ENCODE peak calls at places on chromosome 2, in five cellular contexts. One of them, this sample, is unnamed.

GRCh38 chr2:171957061-171957460 is 34.8 kb downstream of the HAT1 start:
- DNase-seq in RWPE2: no peak
- DNase-seq in GM10248: no peak
- DNase-seq in tibial nerve: no peak
- DNase-seq in CD8-positive, alpha-beta T cell: no peak
- DNase-seq in this sample: no peak

GRCh38 chr2:121532894-121533293 is 2.2 kb downstream of the RNU4ATAC start:
- DNase-seq in CD8-positive, alpha-beta T cell: no peak
- DNase-seq in RWPE2: no peak
- DNase-seq in GM10248: no peak
- DNase-seq in tibial nerve: no peak
- DNase-seq in this sample: no peak

GRCh38 chr2:218400930-218401833 is 1.5 kb downstream of the CTDSP1 start:
- DNase-seq in RWPE2: no peak
- DNase-seq in CD8-positive, alpha-beta T cell: peak
- DNase-seq in tibial nerve: no peak
- DNase-seq in GM10248: no peak
- DNase-seq in this sample: no peak

GRCh38 chr2:30565860-30566358 is 118.9 kb downstream of the LCLAT1 start:
- DNase-seq in CD8-positive, alpha-beta T cell: no peak
- DNase-seq in RWPE2: no peak
- DNase-seq in GM10248: no peak
- DNase-seq in tibial nerve: no peak
- DNase-seq in this sample: no peak

GRCh38 chr2:117537030-117537429 is 277.5 kb upstream of the DDX18 start:
- DNase-seq in tibial nerve: no peak
- DNase-seq in RWPE2: no peak
- DNase-seq in CD8-positive, alpha-beta T cell: no peak
- DNase-seq in GM10248: no peak
- DNase-seq in this sample: no peak

GRCh38 chr2:158967731-158968395 is 577 bp upstream of the TANC1 start:
- DNase-seq in RWPE2: no peak
- DNase-seq in tibial nerve: peak
- DNase-seq in GM10248: no peak
- DNase-seq in CD8-positive, alpha-beta T cell: no peak
- DNase-seq in this sample: no peak

GRCh38 chr2:161415467-161416293 is 417 bp upstream of the TBR1 start:
- DNase-seq in tibial nerve: no peak
- DNase-seq in RWPE2: no peak
- DNase-seq in GM10248: peak
- DNase-seq in CD8-positive, alpha-beta T cell: no peak
- DNase-seq in this sample: peak

GRCh38 chr2:141259683-141260082 is 871.1 kb downstream of the LRP1B start:
- DNase-seq in GM10248: no peak
- DNase-seq in RWPE2: no peak
- DNase-seq in CD8-positive, alpha-beta T cell: no peak
- DNase-seq in tibial nerve: no peak
- DNase-seq in this sample: no peak

GRCh38 chr2:218187650-218188025 is 20.9 kb upstream of the CXCR1 start:
- DNase-seq in RWPE2: no peak
- DNase-seq in CD8-positive, alpha-beta T cell: no peak
- DNase-seq in GM10248: no peak
- DNase-seq in tibial nerve: no peak
- DNase-seq in this sample: no peak

GRCh38 chr2:30777662-30778505 is 29.4 kb downstream of the CAPN13 start:
- DNase-seq in tibial nerve: no peak
- DNase-seq in GM10248: no peak
- DNase-seq in CD8-positive, alpha-beta T cell: no peak
- DNase-seq in RWPE2: no peak
- DNase-seq in this sample: no peak

GRCh38 chr2:68732533-68732932 is 2.1 kb upstream of the ARHGAP25 start:
- DNase-seq in CD8-positive, alpha-beta T cell: peak
- DNase-seq in GM10248: no peak
- DNase-seq in tibial nerve: no peak
- DNase-seq in RWPE2: no peak
- DNase-seq in this sample: no peak

GRCh38 chr2:51918113-51918512 is 886.2 kb upstream of the NRXN1 start:
- DNase-seq in CD8-positive, alpha-beta T cell: no peak
- DNase-seq in tibial nerve: no peak
- DNase-seq in RWPE2: no peak
- DNase-seq in GM10248: no peak
- DNase-seq in this sample: no peak

GRCh38 chr2:5673148-5673860 is 18.9 kb upstream of the SOX11 start:
- DNase-seq in CD8-positive, alpha-beta T cell: no peak
- DNase-seq in RWPE2: no peak
- DNase-seq in tibial nerve: no peak
- DNase-seq in GM10248: no peak
- DNase-seq in this sample: no peak

GRCh38 chr2:145623136-145623535 is 1103.2 kb upstream of the ZEB2 start:
- DNase-seq in GM10248: no peak
- DNase-seq in CD8-positive, alpha-beta T cell: no peak
- DNase-seq in RWPE2: no peak
- DNase-seq in tibial nerve: no peak
- DNase-seq in this sample: no peak

GRCh38 chr2:157420771-157421323 is 23.0 kb downstream of the CYTIP start:
- DNase-seq in RWPE2: no peak
- DNase-seq in tibial nerve: no peak
- DNase-seq in GM10248: no peak
- DNase-seq in CD8-positive, alpha-beta T cell: no peak
- DNase-seq in this sample: no peak

GRCh38 chr2:239245107-239245506 is 155.7 kb downstream of the HDAC4 start:
- DNase-seq in RWPE2: no peak
- DNase-seq in tibial nerve: no peak
- DNase-seq in CD8-positive, alpha-beta T cell: no peak
- DNase-seq in GM10248: no peak
- DNase-seq in this sample: no peak

GRCh38 chr2:59932341-59932740 is 621.1 kb downstream of the BCL11A start:
- DNase-seq in RWPE2: no peak
- DNase-seq in CD8-positive, alpha-beta T cell: no peak
- DNase-seq in GM10248: no peak
- DNase-seq in tibial nerve: no peak
- DNase-seq in this sample: no peak

GRCh38 chr2:121888189-121888557 is 132.7 kb downstream of the TSN start:
- DNase-seq in CD8-positive, alpha-beta T cell: no peak
- DNase-seq in RWPE2: no peak
- DNase-seq in GM10248: no peak
- DNase-seq in tibial nerve: no peak
- DNase-seq in this sample: no peak

GRCh38 chr2:9752441-9753275 is 90.6 kb upstream of the TAF1B start:
- DNase-seq in GM10248: peak
- DNase-seq in RWPE2: peak
- DNase-seq in tibial nerve: no peak
- DNase-seq in CD8-positive, alpha-beta T cell: peak
- DNase-seq in this sample: peak

GRCh38 chr2:27849558-27849957 is 40.6 kb downstream of the RBKS start:
- DNase-seq in CD8-positive, alpha-beta T cell: no peak
- DNase-seq in tibial nerve: no peak
- DNase-seq in GM10248: no peak
- DNase-seq in RWPE2: no peak
- DNase-seq in this sample: no peak

GRCh38 chr2:224847961-224848850 is 132.0 kb upstream of the CCDC195 start:
- DNase-seq in RWPE2: peak
- DNase-seq in GM10248: no peak
- DNase-seq in CD8-positive, alpha-beta T cell: no peak
- DNase-seq in tibial nerve: no peak
- DNase-seq in this sample: no peak

GRCh38 chr2:151999058-151999457 is 99.8 kb downstream of the CACNB4 start:
- DNase-seq in GM10248: peak
- DNase-seq in RWPE2: no peak
- DNase-seq in CD8-positive, alpha-beta T cell: peak
- DNase-seq in tibial nerve: no peak
- DNase-seq in this sample: peak

GRCh38 chr2:209458018-209458979 is 34.5 kb downstream of the MAP2 start:
- DNase-seq in GM10248: no peak
- DNase-seq in RWPE2: no peak
- DNase-seq in CD8-positive, alpha-beta T cell: no peak
- DNase-seq in tibial nerve: no peak
- DNase-seq in this sample: no peak

GRCh38 chr2:209459359-209459758 is 35.5 kb downstream of the MAP2 start:
- DNase-seq in GM10248: no peak
- DNase-seq in tibial nerve: no peak
- DNase-seq in RWPE2: no peak
- DNase-seq in CD8-positive, alpha-beta T cell: no peak
- DNase-seq in this sample: no peak

GRCh38 chr2:209463835-209464234 is 40.0 kb downstream of the MAP2 start:
- DNase-seq in CD8-positive, alpha-beta T cell: no peak
- DNase-seq in RWPE2: no peak
- DNase-seq in GM10248: no peak
- DNase-seq in tibial nerve: no peak
- DNase-seq in this sample: no peak

GRCh38 chr2:209460151-209460761 is 36.4 kb downstream of the MAP2 start:
- DNase-seq in GM10248: no peak
- DNase-seq in RWPE2: no peak
- DNase-seq in tibial nerve: no peak
- DNase-seq in CD8-positive, alpha-beta T cell: no peak
- DNase-seq in this sample: no peak

DNA sequence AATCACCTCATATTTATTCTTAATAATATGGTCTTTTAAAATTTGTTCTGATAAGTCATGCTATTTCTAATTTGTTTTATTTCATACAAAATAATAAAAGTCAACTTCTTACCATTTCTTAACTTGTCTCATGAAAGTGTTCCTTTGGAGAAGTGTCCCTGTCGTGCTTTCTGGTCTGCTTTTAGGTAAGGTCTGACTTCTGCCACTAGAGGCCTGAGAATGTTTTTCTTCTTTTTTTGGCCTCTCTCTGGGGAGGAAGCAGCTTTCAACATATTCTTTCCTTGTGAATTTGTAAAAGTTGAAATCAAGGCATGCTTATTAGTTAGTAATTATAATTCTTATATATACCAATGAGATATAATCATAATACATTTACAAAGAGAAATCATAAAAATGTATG is 39.4 kb downstream of the MAP2 start:
- DNase-seq in RWPE2: no peak
- DNase-seq in CD8-positive, alpha-beta T cell: no peak
- DNase-seq in GM10248: no peak
- DNase-seq in tibial nerve: no peak
- DNase-seq in this sample: no peak
- TF ChIP-seq CTCF in RWPE2: peak
- TF ChIP-seq CTCF in CD8-positive, alpha-beta T cell: no peak
- TF ChIP-seq CTCF in GM10248: no peak
- TF ChIP-seq CTCF in tibial nerve: no peak
- TF ChIP-seq CTCF in this sample: no peak

DNA sequence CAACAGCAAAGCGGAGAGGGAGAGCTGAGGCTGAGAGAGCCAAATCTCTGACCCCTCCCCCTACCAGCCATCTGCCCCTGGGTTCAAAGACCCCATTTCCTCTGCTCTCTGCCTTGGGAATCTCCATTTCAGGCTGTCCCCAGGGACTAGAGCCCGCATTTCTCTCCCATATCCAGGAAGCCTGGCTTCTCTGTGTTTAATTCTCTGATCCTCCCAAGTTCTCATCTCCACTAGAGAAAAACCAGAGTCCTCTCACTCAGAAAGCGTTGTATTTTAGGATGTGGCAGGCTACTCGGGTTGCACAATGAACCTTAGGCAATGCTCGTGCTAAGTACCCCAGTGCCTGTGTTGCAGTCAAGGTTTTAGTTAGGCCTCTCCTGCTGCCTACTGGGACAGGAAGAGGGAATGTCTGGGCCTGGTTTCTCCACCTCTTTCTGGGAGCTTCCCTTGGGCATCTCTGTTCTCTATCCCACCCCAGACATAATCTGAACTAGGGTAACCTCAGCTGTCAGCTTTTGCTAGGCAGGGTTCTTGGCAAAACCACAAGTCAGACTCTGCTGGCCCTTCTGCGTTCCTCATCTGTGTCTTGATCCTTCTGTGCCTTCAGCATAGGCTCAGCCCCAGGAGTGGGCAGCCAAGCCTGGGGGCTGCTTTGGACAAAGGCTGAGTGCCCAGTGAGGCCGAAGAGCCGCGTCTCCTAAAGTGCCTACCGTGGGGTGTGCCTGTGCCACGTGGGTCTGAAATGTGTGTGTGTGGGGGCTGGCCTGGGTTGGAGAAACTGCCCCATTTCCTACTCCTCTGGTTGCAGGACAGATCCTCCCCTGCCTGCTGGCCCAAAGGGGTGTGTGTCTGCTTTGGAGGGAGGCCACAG is 96.8 kb downstream of the STPG4 start:
- DNase-seq in tibial nerve: no peak
- DNase-seq in CD8-positive, alpha-beta T cell: no peak
- DNase-seq in RWPE2: no peak
- DNase-seq in GM10248: no peak
- DNase-seq in this sample: no peak
- TF ChIP-seq CTCF in tibial nerve: no peak
- TF ChIP-seq CTCF in CD8-positive, alpha-beta T cell: no peak
- TF ChIP-seq CTCF in RWPE2: no peak
- TF ChIP-seq CTCF in GM10248: no peak
- TF ChIP-seq CTCF in this sample: no peak

DNA sequence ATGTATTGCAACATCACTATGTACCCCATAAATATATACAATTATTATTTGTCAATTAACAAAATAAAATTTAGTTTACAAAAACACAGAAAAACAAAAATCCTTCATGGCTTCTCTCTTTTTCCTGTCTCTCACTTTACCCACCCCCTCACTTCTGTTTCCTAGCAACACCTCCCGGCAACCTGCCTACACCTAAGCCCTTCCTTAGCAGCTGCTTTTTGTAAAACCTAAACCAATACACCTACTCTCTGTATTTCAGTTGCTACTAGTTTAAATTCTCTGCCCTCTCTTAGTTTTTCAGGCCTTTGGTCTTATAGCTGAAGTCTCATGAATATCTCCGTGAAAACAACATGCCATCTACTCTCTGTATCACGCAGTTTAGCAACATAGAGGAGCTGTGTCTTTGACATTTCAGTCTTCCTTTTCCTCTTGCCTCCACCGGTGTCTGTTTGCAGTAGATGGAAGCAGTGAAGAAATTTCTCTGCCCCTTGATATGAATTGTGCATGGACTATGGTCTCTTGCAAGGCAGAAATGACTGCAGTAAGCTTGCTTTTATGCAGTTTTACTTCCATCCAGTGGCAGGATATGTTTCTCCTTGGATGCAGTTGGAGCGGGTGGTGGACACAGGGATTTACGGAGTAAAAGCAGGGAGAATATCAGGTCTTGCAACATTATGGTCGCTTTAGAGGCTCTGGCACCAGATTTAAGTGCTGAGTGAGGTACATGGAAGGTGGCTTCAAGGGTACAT is 42.0 kb upstream of the ZDBF2 start:
- DNase-seq in GM10248: no peak
- DNase-seq in RWPE2: no peak
- DNase-seq in CD8-positive, alpha-beta T cell: no peak
- DNase-seq in tibial nerve: no peak
- DNase-seq in this sample: no peak
- TF ChIP-seq CTCF in GM10248: no peak
- TF ChIP-seq CTCF in RWPE2: no peak
- TF ChIP-seq CTCF in CD8-positive, alpha-beta T cell: no peak
- TF ChIP-seq CTCF in tibial nerve: no peak
- TF ChIP-seq CTCF in this sample: no peak

GRCh38 chr2:50480507-50480906 is 551.4 kb downstream of the NRXN1 start:
- DNase-seq in GM10248: no peak
- DNase-seq in RWPE2: no peak
- DNase-seq in tibial nerve: no peak
- DNase-seq in CD8-positive, alpha-beta T cell: no peak
- DNase-seq in this sample: no peak

DNA sequence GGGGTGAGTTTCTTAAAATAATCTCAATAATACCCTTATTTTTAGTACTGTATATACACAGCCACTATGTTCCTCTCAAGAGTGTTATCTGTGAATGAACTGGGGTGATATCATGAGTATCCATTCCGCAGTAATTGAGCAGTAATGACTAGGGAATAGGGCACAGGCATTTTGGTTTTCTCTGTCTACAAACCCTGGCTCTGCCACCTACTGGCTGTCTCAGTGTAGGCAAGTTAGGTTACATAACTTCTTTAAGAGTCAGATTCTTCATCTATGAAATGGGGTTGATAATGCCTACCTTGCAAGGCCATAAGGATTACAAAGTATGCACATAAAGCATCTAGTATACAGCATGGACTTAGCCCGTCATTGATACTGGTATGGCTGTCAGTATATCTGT is 555.8 kb downstream of the NRXN1 start:
- DNase-seq in tibial nerve: no peak
- DNase-seq in CD8-positive, alpha-beta T cell: no peak
- DNase-seq in RWPE2: no peak
- DNase-seq in GM10248: no peak
- DNase-seq in this sample: no peak
- TF ChIP-seq CTCF in tibial nerve: no peak
- TF ChIP-seq CTCF in CD8-positive, alpha-beta T cell: no peak
- TF ChIP-seq CTCF in RWPE2: no peak
- TF ChIP-seq CTCF in GM10248: no peak
- TF ChIP-seq CTCF in this sample: no peak

This sample was measured in GM20000.